ENCODE peak calls at places on chromosomes 2 and 18, in nine cellular contexts. H, D, V, B, R, J, T, I and A are unnamed samples.
A peak's percentile ranks its signal among the peaks of the same experiment; 100 is the strongest.

GRCh38 chr2:1265454-1265853 is 147.8 kb upstream of the TPO start:
- DNase-seq in H (no peak), D (no peak), V (no peak), B (no peak), R (no peak), J (no peak), T (no peak), I (no peak), A (no peak)

GRCh38 chr2:67571785-67572718 is 174.9 kb downstream of the ETAA1 start:
- DNase-seq in H (peak; percentile 14), D (no peak), V (no peak), B (no peak), R (no peak), J (no peak), T (peak; percentile 24), I (peak; percentile 73), A (no peak)

GRCh38 chr2:128438586-128438985 is 119.9 kb upstream of the HS6ST1 start:
- DNase-seq in H (no peak), D (no peak), V (no peak), B (no peak), R (no peak), J (no peak), T (no peak), I (no peak), A (no peak)

GRCh38 chr18:45755936-45756335 is 32.0 kb downstream of the SLC14A1 start:
- DNase-seq in H (peak; percentile 47), D (no peak), V (no peak), B (no peak), R (no peak), J (no peak), T (peak; percentile 24), I (peak; percentile 46), A (no peak)

GRCh38 chr2:171365232-171365631 is 68.6 kb downstream of the METTL8 start:
- DNase-seq in H (no peak), D (peak; percentile 46), V (no peak), B (no peak), R (no peak), J (no peak), T (no peak), I (no peak), A (no peak)

GRCh38 chr2:136212426-136213378 is 94.8 kb upstream of the CXCR4 start:
- DNase-seq in H (no peak), D (no peak), V (no peak), B (no peak), R (no peak), J (no peak), T (no peak), I (no peak), A (no peak)

GRCh38 chr2:235541838-235542549 is 48.2 kb downstream of the AGAP1 start:
- DNase-seq in H (no peak), D (peak; percentile 67), V (no peak), B (no peak), R (no peak), J (no peak), T (no peak), I (no peak), A (no peak)

GRCh38 chr2:180707175-180707866 is 273.1 kb upstream of the UBE2E3 start:
- DNase-seq in H (no peak), D (no peak), V (no peak), B (no peak), R (no peak), J (no peak), T (no peak), I (no peak), A (no peak)

GRCh38 chr2:20025065-20025786 is 12.8 kb upstream of the MATN3 start:
- DNase-seq in H (no peak), D (no peak), V (no peak), B (no peak), R (no peak), J (no peak), T (no peak), I (peak; percentile 48), A (no peak)

GRCh38 chr2:152403395-152403794 is 68.4 kb downstream of the FMNL2 start:
- DNase-seq in H (no peak), D (no peak), V (no peak), B (no peak), R (no peak), J (no peak), T (no peak), I (no peak), A (no peak)

GRCh38 chr2:201158111-201158929 is 24.6 kb upstream of the CASP10 start:
- DNase-seq in H (peak; percentile 78), D (no peak), V (no peak), B (peak; percentile 81), R (peak; percentile 59), J (peak; percentile 36), T (peak; percentile 74), I (peak; percentile 78), A (no peak)

GRCh38 chr2:132670104-132670960 is at the start of gene LYPD1:
- DNase-seq in H (peak; percentile 78), D (no peak), V (peak; percentile 81), B (no peak), R (no peak), J (peak; percentile 61), T (peak; percentile 29), I (peak; percentile 16), A (no peak)

GRCh38 chr2:198874502-198874858 is 583.3 kb downstream of the SATB2 start:
- DNase-seq in H (no peak), D (no peak), V (no peak), B (no peak), R (peak; percentile 4), J (no peak), T (no peak), I (peak; percentile 18), A (no peak)

GRCh38 chr2:54858021-54858681 is 134.7 kb downstream of the EML6 start:
- DNase-seq in H (no peak), D (no peak), V (no peak), B (peak; percentile 27), R (no peak), J (no peak), T (no peak), I (peak; percentile 78), A (no peak)